ENCODE peak calls at places on chromosomes 7 and 10, in ten cellular contexts. N, J, X, V, E, P, D, F, I and H are unnamed samples.

GRCh38 chr7:51665045-51665785 is 348.6 kb upstream of the COBL start:
- DNase-seq in N (no peak), J (no peak), X (no peak), V (no peak), E (no peak), P (no peak), D (no peak), F (no peak), I (no peak), H (no peak)

GRCh38 chr10:119525116-119525515 is 17.4 kb downstream of the RGS10 start:
- DNase-seq in N (no peak), J (no peak), X (no peak), V (no peak), E (no peak), P (no peak), D (no peak), F (no peak), I (no peak), H (no peak)

GRCh38 chr7:23546897-23547572 is 15.3 kb upstream of the TRA2A start:
- DNase-seq in N (peak), J (peak), X (peak), V (peak), E (peak), P (peak), D (peak), F (peak), I (peak), H (peak)

GRCh38 chr7:78734626-78735025 is 718.8 kb downstream of the MAGI2 start:
- DNase-seq in N (no peak), J (no peak), X (no peak), V (no peak), E (no peak), P (no peak), D (no peak), F (no peak), I (no peak), H (no peak)

GRCh38 chr7:30984359-30985107 is 20.8 kb downstream of the GHRHR start:
- DNase-seq in N (no peak), J (no peak), X (no peak), V (no peak), E (no peak), P (no peak), D (no peak), F (peak), I (no peak), H (no peak)

GRCh38 chr7:65304175-65304574 is 69.5 kb upstream of the ZNF92 start:
- DNase-seq in N (no peak), J (no peak), X (no peak), V (no peak), E (no peak), P (no peak), D (no peak), F (no peak), I (no peak), H (no peak)

GRCh38 chr7:101532000-101532399 is 97.1 kb downstream of the MYL10 start:
- DNase-seq in N (no peak), J (no peak), X (no peak), V (no peak), E (no peak), P (no peak), D (no peak), F (no peak), I (no peak), H (no peak)

GRCh38 chr7:140196361-140197217 is 19.8 kb upstream of the KDM7A start:
- DNase-seq in N (no peak), J (no peak), X (no peak), V (no peak), E (no peak), P (no peak), D (no peak), F (peak), I (no peak), H (no peak)

GRCh38 chr7:30687604-30688003 is 5.3 kb upstream of the CRHR2 start:
- DNase-seq in N (no peak), J (no peak), X (no peak), V (no peak), E (no peak), P (no peak), D (no peak), F (no peak), I (no peak), H (no peak)

GRCh38 chr10:3116508-3117100 is 49.3 kb downstream of the PFKP start:
- DNase-seq in N (no peak), J (no peak), X (no peak), V (no peak), E (no peak), P (no peak), D (no peak), F (no peak), I (no peak), H (no peak)

GRCh38 chr10:49177391-49178355 is 10.5 kb downstream of the TMEM273 start:
- DNase-seq in N (peak), J (no peak), X (no peak), V (peak), E (no peak), P (no peak), D (no peak), F (peak), I (peak), H (no peak)

GRCh38 chr7:13560441-13560840 is 429.0 kb downstream of the ETV1 start:
- DNase-seq in N (peak), J (no peak), X (no peak), V (no peak), E (no peak), P (no peak), D (no peak), F (peak), I (no peak), H (no peak)

GRCh38 chr7:115548756-115549155 is 481.8 kb downstream of the TFEC start:
- DNase-seq in N (no peak), J (no peak), X (no peak), V (no peak), E (no peak), P (no peak), D (no peak), F (no peak), I (no peak), H (no peak)

GRCh38 chr7:44282601-44283171 is 42.7 kb downstream of the CAMK2B start:
- DNase-seq in N (no peak), J (no peak), X (no peak), V (no peak), E (no peak), P (peak), D (no peak), F (no peak), I (no peak), H (peak)